ENCODE peak calls at places on chromosomes 6 and 20, in five cellular contexts. One of them, this sample, is unnamed.

GRCh38 chr20:19427480-19427879 is 215.0 kb downstream of the SLC24A3 start:
- DNase-seq in SJSA1: no peak
- DNase-seq in cardiac muscle cell: peak; percentile 34
- DNase-seq in PC-3: no peak
- DNase-seq in naive thymus-derived CD4-positive, alpha-beta T cell: no peak
- DNase-seq in this sample: no peak

GRCh38 chr6:66048684-66049474 is 341.9 kb upstream of the EYS start:
- DNase-seq in SJSA1: no peak
- DNase-seq in cardiac muscle cell: no peak
- DNase-seq in PC-3: no peak
- DNase-seq in naive thymus-derived CD4-positive, alpha-beta T cell: no peak
- DNase-seq in this sample: no peak

GRCh38 chr6:108009894-108010293 is 51.9 kb upstream of the SEC63 start:
- DNase-seq in SJSA1: no peak
- DNase-seq in cardiac muscle cell: no peak
- DNase-seq in PC-3: peak; percentile 3
- DNase-seq in naive thymus-derived CD4-positive, alpha-beta T cell: no peak
- DNase-seq in this sample: peak; percentile 79

GRCh38 chr6:8556370-8557018 is 121.1 kb upstream of the SLC35B3 start:
- DNase-seq in SJSA1: no peak
- DNase-seq in cardiac muscle cell: no peak
- DNase-seq in PC-3: peak; percentile 84
- DNase-seq in naive thymus-derived CD4-positive, alpha-beta T cell: no peak
- DNase-seq in this sample: peak; percentile 80

GRCh38 chr6:30915591-30915946 is 1.5 kb downstream of the VARS2 start:
- DNase-seq in SJSA1: no peak
- DNase-seq in cardiac muscle cell: peak; percentile 75
- DNase-seq in PC-3: peak; percentile 77
- DNase-seq in naive thymus-derived CD4-positive, alpha-beta T cell: peak; percentile 8
- DNase-seq in this sample: no peak

GRCh38 chr6:180295-180694 is 112.0 kb upstream of the DUSP22 start:
- DNase-seq in SJSA1: no peak
- DNase-seq in cardiac muscle cell: no peak
- DNase-seq in PC-3: no peak
- DNase-seq in naive thymus-derived CD4-positive, alpha-beta T cell: no peak
- DNase-seq in this sample: no peak

GRCh38 chr6:1724616-1725015 is 114.9 kb downstream of the FOXC1 start:
- DNase-seq in SJSA1: peak; percentile 60
- DNase-seq in cardiac muscle cell: no peak
- DNase-seq in PC-3: peak; percentile 93
- DNase-seq in naive thymus-derived CD4-positive, alpha-beta T cell: no peak
- DNase-seq in this sample: peak; percentile 82

GRCh38 chr20:43938932-43939761 is 24.5 kb downstream of the TOX2 start:
- DNase-seq in SJSA1: peak; percentile 92
- DNase-seq in cardiac muscle cell: no peak
- DNase-seq in PC-3: peak; percentile 99
- DNase-seq in naive thymus-derived CD4-positive, alpha-beta T cell: no peak
- DNase-seq in this sample: peak; percentile 81

GRCh38 chr6:140485740-140486467 is 1111.5 kb upstream of the CITED2 start:
- DNase-seq in SJSA1: peak; percentile 53
- DNase-seq in cardiac muscle cell: no peak
- DNase-seq in PC-3: peak; percentile 86
- DNase-seq in naive thymus-derived CD4-positive, alpha-beta T cell: no peak
- DNase-seq in this sample: peak; percentile 60

GRCh38 chr6:170440437-170440836 is 112.7 kb downstream of the PSMB1 start:
- DNase-seq in SJSA1: peak; percentile 36
- DNase-seq in cardiac muscle cell: no peak
- DNase-seq in PC-3: no peak
- DNase-seq in naive thymus-derived CD4-positive, alpha-beta T cell: no peak
- DNase-seq in this sample: no peak

GRCh38 chr6:74731921-74732320 is 473.9 kb downstream of the COL12A1 start:
- DNase-seq in SJSA1: no peak
- DNase-seq in cardiac muscle cell: no peak
- DNase-seq in PC-3: no peak
- DNase-seq in naive thymus-derived CD4-positive, alpha-beta T cell: no peak
- DNase-seq in this sample: no peak

GRCh38 chr6:1872649-1873131 is 263.0 kb downstream of the FOXC1 start:
- DNase-seq in SJSA1: peak; percentile 69
- DNase-seq in cardiac muscle cell: peak; percentile 91
- DNase-seq in PC-3: no peak
- DNase-seq in naive thymus-derived CD4-positive, alpha-beta T cell: no peak
- DNase-seq in this sample: no peak

GRCh38 chr6:47853766-47854165 is 71.9 kb downstream of the OPN5 start:
- DNase-seq in SJSA1: no peak
- DNase-seq in cardiac muscle cell: peak; percentile 40
- DNase-seq in PC-3: no peak
- DNase-seq in naive thymus-derived CD4-positive, alpha-beta T cell: no peak
- DNase-seq in this sample: no peak

GRCh38 chr6:136063095-136063494 is 187.0 kb downstream of the MTFR2 start:
- DNase-seq in SJSA1: no peak
- DNase-seq in cardiac muscle cell: no peak
- DNase-seq in PC-3: no peak
- DNase-seq in naive thymus-derived CD4-positive, alpha-beta T cell: no peak
- DNase-seq in this sample: no peak

GRCh38 chr20:49420292-49420691 is 62.2 kb downstream of the KCNB1 start:
- DNase-seq in SJSA1: no peak
- DNase-seq in cardiac muscle cell: no peak
- DNase-seq in PC-3: peak; percentile 55
- DNase-seq in naive thymus-derived CD4-positive, alpha-beta T cell: no peak
- DNase-seq in this sample: peak; percentile 62

GRCh38 chr6:130611366-130611765 is 215.8 kb upstream of the SMLR1 start:
- DNase-seq in SJSA1: no peak
- DNase-seq in cardiac muscle cell: no peak
- DNase-seq in PC-3: no peak
- DNase-seq in naive thymus-derived CD4-positive, alpha-beta T cell: no peak
- DNase-seq in this sample: no peak

GRCh38 chr6:39567091-39567490 is 158.1 kb downstream of the KIF6 start:
- DNase-seq in SJSA1: no peak
- DNase-seq in cardiac muscle cell: no peak
- DNase-seq in PC-3: no peak
- DNase-seq in naive thymus-derived CD4-positive, alpha-beta T cell: no peak
- DNase-seq in this sample: no peak

GRCh38 chr6:11189865-11190624 is 42.4 kb downstream of the NEDD9 start:
- DNase-seq in SJSA1: no peak
- DNase-seq in cardiac muscle cell: no peak
- DNase-seq in PC-3: no peak
- DNase-seq in naive thymus-derived CD4-positive, alpha-beta T cell: no peak
- DNase-seq in this sample: no peak

GRCh38 chr6:133317704-133318103 is 76.5 kb downstream of the EYA4 start:
- DNase-seq in SJSA1: no peak
- DNase-seq in cardiac muscle cell: no peak
- DNase-seq in PC-3: no peak
- DNase-seq in naive thymus-derived CD4-positive, alpha-beta T cell: no peak
- DNase-seq in this sample: no peak

GRCh38 chr20:3168079-3168828 is 5.1 kb downstream of the LZTS3 start:
- DNase-seq in SJSA1: no peak
- DNase-seq in cardiac muscle cell: peak; percentile 64
- DNase-seq in PC-3: no peak
- DNase-seq in naive thymus-derived CD4-positive, alpha-beta T cell: no peak
- DNase-seq in this sample: no peak

GRCh38 chr20:35431621-35432429 is 6.2 kb downstream of the GDF5 start:
- DNase-seq in SJSA1: no peak
- DNase-seq in cardiac muscle cell: no peak
- DNase-seq in PC-3: no peak
- DNase-seq in naive thymus-derived CD4-positive, alpha-beta T cell: no peak
- DNase-seq in this sample: no peak

GRCh38 chr20:41167481-41168253 is 30.3 kb downstream of the PLCG1 start:
- DNase-seq in SJSA1: no peak
- DNase-seq in cardiac muscle cell: no peak
- DNase-seq in PC-3: no peak
- DNase-seq in naive thymus-derived CD4-positive, alpha-beta T cell: no peak
- DNase-seq in this sample: no peak

GRCh38 chr6:158784505-158784904 is 34.7 kb downstream of the EZR start:
- DNase-seq in SJSA1: peak; percentile 59
- DNase-seq in cardiac muscle cell: no peak
- DNase-seq in PC-3: peak; percentile 88
- DNase-seq in naive thymus-derived CD4-positive, alpha-beta T cell: no peak
- DNase-seq in this sample: peak; percentile 56

GRCh38 chr6:33914519-33915120 is 110.8 kb upstream of the MLN start:
- DNase-seq in SJSA1: no peak
- DNase-seq in cardiac muscle cell: no peak
- DNase-seq in PC-3: no peak
- DNase-seq in naive thymus-derived CD4-positive, alpha-beta T cell: peak; percentile 39
- DNase-seq in this sample: no peak
- H3K27ac ChIP-seq in SJSA1: no peak overlapping the region
- H3K27ac ChIP-seq in cardiac muscle cell: no peak overlapping the region
- H3K27ac ChIP-seq in PC-3: no peak overlapping the region
- H3K27ac ChIP-seq in naive thymus-derived CD4-positive, alpha-beta T cell: peak overlapping the region; percentile 5
- H3K27ac ChIP-seq in this sample: no peak overlapping the region

DNA sequence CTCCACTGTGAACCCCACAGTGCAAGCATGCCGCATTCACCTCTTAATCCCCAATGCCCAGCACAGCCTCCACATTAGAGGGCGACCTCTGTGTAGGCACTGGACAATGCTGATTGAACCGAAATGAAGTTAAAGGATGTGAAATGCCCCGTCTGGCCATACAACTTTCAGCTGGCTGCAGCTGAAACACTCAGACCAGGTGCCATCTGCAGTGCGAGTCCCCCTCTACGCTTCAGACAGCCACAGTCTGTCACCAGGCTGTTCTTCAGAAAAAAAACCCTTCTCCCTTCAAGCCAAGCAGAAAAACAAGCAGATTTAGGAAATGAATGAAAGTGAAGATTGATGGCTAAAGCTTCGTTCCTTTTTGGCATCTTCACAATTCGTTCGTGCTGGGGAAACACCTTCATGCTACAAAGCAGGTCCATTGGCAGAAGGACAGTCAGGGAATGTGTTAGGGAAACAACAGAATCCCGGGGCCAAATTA is 44.7 kb downstream of the TNFAIP3 start:
- DNase-seq in SJSA1: no peak
- DNase-seq in cardiac muscle cell: no peak
- DNase-seq in PC-3: no peak
- DNase-seq in naive thymus-derived CD4-positive, alpha-beta T cell: no peak
- DNase-seq in this sample: no peak
- H3K27ac ChIP-seq in SJSA1: no peak overlapping the region
- H3K27ac ChIP-seq in cardiac muscle cell: no peak overlapping the region
- H3K27ac ChIP-seq in PC-3: no peak overlapping the region
- H3K27ac ChIP-seq in naive thymus-derived CD4-positive, alpha-beta T cell: no peak overlapping the region
- H3K27ac ChIP-seq in this sample: no peak overlapping the region

DNA sequence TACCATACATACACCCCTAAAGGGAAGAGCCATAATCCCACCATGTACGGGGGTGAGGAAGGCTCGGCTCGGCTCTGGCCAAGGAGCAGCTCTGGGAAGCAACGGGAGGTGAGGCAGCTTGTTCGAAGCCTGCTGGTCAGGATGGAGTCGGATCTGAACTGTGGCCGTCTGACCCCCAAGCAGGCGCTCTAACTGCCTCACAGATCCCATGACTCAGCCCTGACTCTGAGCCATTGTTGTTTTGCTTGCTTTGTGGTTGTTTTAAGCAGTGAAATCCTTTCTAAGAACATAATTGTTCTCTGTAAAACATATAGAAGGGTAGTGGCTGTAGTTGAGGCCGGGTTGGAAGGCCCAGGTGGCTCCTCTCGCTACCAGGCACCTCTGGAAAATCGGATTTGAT is 10.9 kb downstream of the C6orf132 start:
- DNase-seq in SJSA1: peak; percentile 79
- DNase-seq in cardiac muscle cell: no peak
- DNase-seq in PC-3: peak; percentile 90
- DNase-seq in naive thymus-derived CD4-positive, alpha-beta T cell: no peak
- DNase-seq in this sample: no peak
- H3K27ac ChIP-seq in SJSA1: peak overlapping the region; percentile 23
- H3K27ac ChIP-seq in cardiac muscle cell: no peak overlapping the region
- H3K27ac ChIP-seq in PC-3: peak overlapping the region; percentile 80
- H3K27ac ChIP-seq in naive thymus-derived CD4-positive, alpha-beta T cell: no peak overlapping the region
- H3K27ac ChIP-seq in this sample: peak overlapping the region; percentile 23

GRCh38 chr6:127215931-127216330 is 50.7 kb upstream of the RNF146 start:
- DNase-seq in SJSA1: no peak
- DNase-seq in cardiac muscle cell: no peak
- DNase-seq in PC-3: no peak
- DNase-seq in naive thymus-derived CD4-positive, alpha-beta T cell: no peak
- DNase-seq in this sample: no peak
- H3K27ac ChIP-seq in SJSA1: no peak overlapping the region
- H3K27ac ChIP-seq in cardiac muscle cell: no peak overlapping the region
- H3K27ac ChIP-seq in PC-3: no peak overlapping the region
- H3K27ac ChIP-seq in naive thymus-derived CD4-positive, alpha-beta T cell: no peak overlapping the region
- H3K27ac ChIP-seq in this sample: no peak overlapping the region

GRCh38 chr6:167851349-167851952 is 24.7 kb downstream of the AFDN start:
- DNase-seq in SJSA1: no peak
- DNase-seq in cardiac muscle cell: no peak
- DNase-seq in PC-3: no peak
- DNase-seq in naive thymus-derived CD4-positive, alpha-beta T cell: no peak
- DNase-seq in this sample: peak; percentile 8
- H3K27ac ChIP-seq in SJSA1: no peak overlapping the region
- H3K27ac ChIP-seq in cardiac muscle cell: peak overlapping the region; percentile 97
- H3K27ac ChIP-seq in PC-3: peak overlapping the region; percentile 78
- H3K27ac ChIP-seq in naive thymus-derived CD4-positive, alpha-beta T cell: no peak overlapping the region
- H3K27ac ChIP-seq in this sample: peak overlapping the region; percentile 87

GRCh38 chr6:34315780-34316179 is 67.0 kb upstream of the SMIM29 start:
- DNase-seq in SJSA1: no peak
- DNase-seq in cardiac muscle cell: no peak
- DNase-seq in PC-3: no peak
- DNase-seq in naive thymus-derived CD4-positive, alpha-beta T cell: no peak
- DNase-seq in this sample: no peak

GRCh38 chr6:34317882-34318491 is 69.2 kb upstream of the SMIM29 start:
- DNase-seq in SJSA1: no peak
- DNase-seq in cardiac muscle cell: no peak
- DNase-seq in PC-3: no peak
- DNase-seq in naive thymus-derived CD4-positive, alpha-beta T cell: no peak
- DNase-seq in this sample: no peak

GRCh38 chr6:34318492-34319470 is 70.0 kb upstream of the SMIM29 start:
- DNase-seq in SJSA1: no peak
- DNase-seq in cardiac muscle cell: no peak
- DNase-seq in PC-3: no peak
- DNase-seq in naive thymus-derived CD4-positive, alpha-beta T cell: no peak
- DNase-seq in this sample: no peak

GRCh38 chr6:34316442-34317171 is 67.8 kb upstream of the SMIM29 start:
- DNase-seq in SJSA1: no peak
- DNase-seq in cardiac muscle cell: no peak
- DNase-seq in PC-3: no peak
- DNase-seq in naive thymus-derived CD4-positive, alpha-beta T cell: no peak
- DNase-seq in this sample: no peak

DNA sequence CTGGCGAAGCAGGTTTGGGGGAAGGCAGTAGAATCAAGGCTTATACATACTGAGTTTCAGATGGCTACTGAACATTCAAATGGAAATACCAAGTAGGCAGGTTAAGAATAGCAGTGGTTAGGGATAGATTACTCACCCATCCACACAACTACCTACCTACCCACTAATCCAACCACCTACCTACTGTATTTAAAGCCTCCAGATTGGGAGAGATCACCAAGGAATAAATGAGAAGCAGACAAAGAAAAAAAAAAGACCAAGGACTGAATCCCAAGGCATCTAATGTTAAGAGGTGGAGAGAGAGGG is 68.3 kb upstream of the SMIM29 start:
- DNase-seq in SJSA1: no peak
- DNase-seq in cardiac muscle cell: no peak
- DNase-seq in PC-3: no peak
- DNase-seq in naive thymus-derived CD4-positive, alpha-beta T cell: no peak
- DNase-seq in this sample: no peak
- H3K27ac ChIP-seq in SJSA1: no peak overlapping the region
- H3K27ac ChIP-seq in cardiac muscle cell: no peak overlapping the region
- H3K27ac ChIP-seq in PC-3: no peak overlapping the region
- H3K27ac ChIP-seq in naive thymus-derived CD4-positive, alpha-beta T cell: no peak overlapping the region
- H3K27ac ChIP-seq in this sample: no peak overlapping the region

DNA sequence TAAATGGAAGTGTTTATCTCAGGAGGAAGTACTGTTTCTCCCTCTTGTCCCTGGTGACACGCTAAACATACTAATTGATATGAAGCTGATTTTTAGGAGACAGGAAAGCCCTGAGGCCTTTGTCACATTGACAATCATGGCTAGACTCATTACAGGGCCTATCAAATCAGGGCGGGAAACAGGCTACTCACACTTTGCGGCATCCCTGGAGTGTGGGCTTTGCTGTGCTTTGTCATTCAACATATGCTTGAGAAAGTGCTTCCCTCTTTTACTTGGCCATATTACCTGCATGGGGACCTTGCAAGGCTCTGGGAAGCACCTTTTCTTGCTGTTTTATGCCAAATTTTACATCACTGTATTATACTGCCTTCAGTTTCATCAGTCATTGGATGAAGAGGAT is 192.5 kb upstream of the DTNBP1 start:
- DNase-seq in SJSA1: no peak
- DNase-seq in cardiac muscle cell: no peak
- DNase-seq in PC-3: no peak
- DNase-seq in naive thymus-derived CD4-positive, alpha-beta T cell: no peak
- DNase-seq in this sample: no peak
- H3K27ac ChIP-seq in SJSA1: no peak overlapping the region
- H3K27ac ChIP-seq in cardiac muscle cell: no peak overlapping the region
- H3K27ac ChIP-seq in PC-3: no peak overlapping the region
- H3K27ac ChIP-seq in naive thymus-derived CD4-positive, alpha-beta T cell: no peak overlapping the region
- H3K27ac ChIP-seq in this sample: no peak overlapping the region